ENCODE peak calls at places on chromosomes 12 and 14, in six cellular contexts. J is cardiac fibroblast; E is psoas muscle; S is GM23338; O is naive thymus-derived CD4-positive, alpha-beta T cell; X is foreskin fibroblast. Q is an unnamed sample.

GRCh38 chr14:94143239-94143638 is 13.8 kb upstream of the IFI27L2 start:
- DNase-seq in S (peak), J (no peak), O (no peak), E (no peak), X (no peak), Q (no peak)

GRCh38 chr12:10701226-10701681 is 21.9 kb downstream of the YBX3 start:
- DNase-seq in E (no peak), X (no peak), J (no peak), O (peak), S (no peak), Q (peak)

GRCh38 chr12:5577741-5578140 is 145.8 kb downstream of the NTF3 start:
- DNase-seq in X (no peak), O (no peak), S (no peak), J (no peak), E (no peak), Q (no peak)

GRCh38 chr12:20044836-20045235 is 323.5 kb upstream of the PDE3A start:
- DNase-seq in J (peak), X (peak), E (no peak), S (no peak), O (no peak), Q (no peak)

GRCh38 chr12:712172-712863 is 40.1 kb upstream of the WNK1 start:
- DNase-seq in J (peak), O (no peak), X (no peak), S (no peak), E (no peak), Q (no peak)

GRCh38 chr12:56900583-56900982 is 33.6 kb downstream of the SDR9C7 start:
- DNase-seq in S (no peak), E (no peak), O (no peak), J (peak), X (peak), Q (no peak)

GRCh38 chr14:105312973-105313372 is 1.6 kb upstream of the PACS2 start:
- DNase-seq in E (no peak), S (no peak), O (no peak), J (no peak), X (no peak), Q (no peak)

GRCh38 chr14:75539562-75540478 is 17.6 kb downstream of the BATF start:
- DNase-seq in O (peak), E (no peak), S (peak), J (no peak), X (no peak), Q (no peak)

GRCh38 chr14:68967459-68967940 is 11.6 kb downstream of the ACTN1 start:
- DNase-seq in O (no peak), J (no peak), X (no peak), S (no peak), E (no peak), Q (no peak)

GRCh38 chr14:43258396-43258795 is 1248.7 kb downstream of the FSCB start:
- DNase-seq in E (no peak), O (no peak), X (no peak), S (no peak), J (no peak), Q (no peak)

GRCh38 chr12:16604853-16605252 is 1.1 kb downstream of the LMO3 start:
- DNase-seq in X (no peak), S (peak), E (no peak), O (no peak), J (no peak), Q (no peak)

GRCh38 chr14:22472935-22473854 is 115.8 kb downstream of the DAD1 start:
- DNase-seq in S (peak), E (no peak), X (peak), J (peak), O (no peak), Q (no peak)

GRCh38 chr14:96240641-96241040 is 15.4 kb upstream of the BDKRB1 start:
- DNase-seq in J (no peak), O (no peak), E (no peak), S (no peak), X (no peak), Q (no peak)

GRCh38 chr12:43289412-43289811 is 262.6 kb downstream of the ADAMTS20 start:
- DNase-seq in O (no peak), X (no peak), S (no peak), E (no peak), J (peak), Q (no peak)

GRCh38 chr14:79278798-79279644 is 932.3 kb downstream of the DIO2 start:
- DNase-seq in J (peak), S (peak), E (peak), X (peak), O (no peak), Q (no peak)

GRCh38 chr12:122423258-122424165 is 1.0 kb upstream of the CLIP1 start:
- DNase-seq in X (no peak), E (no peak), O (no peak), S (peak), J (peak), Q (peak)

GRCh38 chr14:101029668-101030290 is 126.3 kb upstream of the RTL1 start:
- DNase-seq in J (no peak), O (no peak), E (no peak), X (no peak), S (no peak), Q (no peak)

GRCh38 chr14:73069585-73069984 is 11.3 kb downstream of the RBM25 start:
- DNase-seq in S (no peak), O (no peak), E (no peak), J (no peak), X (no peak), Q (no peak)

GRCh38 chr12:81181701-81182100 is 103.8 kb downstream of the ACSS3 start:
- DNase-seq in X (no peak), J (peak), O (no peak), E (no peak), S (no peak), Q (no peak)

GRCh38 chr14:64971890-64972785 is at the start of gene RAB15:
- DNase-seq in S (peak), E (peak), O (peak), X (peak), J (peak), Q (peak)

GRCh38 chr12:117790948-117791347 is 177.8 kb downstream of the KSR2 start:
- DNase-seq in E (no peak), S (no peak), X (no peak), J (no peak), O (no peak), Q (no peak)

GRCh38 chr14:74219277-74219676 is 20.0 kb upstream of the VSX2 start:
- DNase-seq in J (no peak), S (no peak), E (no peak), X (no peak), O (no peak), Q (no peak)

GRCh38 chr14:22692194-22692593 is 48.0 kb upstream of the OR6J1 start:
- DNase-seq in S (no peak), O (no peak), X (no peak), J (no peak), E (no peak), Q (no peak)

GRCh38 chr14:53956427-53957201 is at the start of gene BMP4:
- DNase-seq in X (peak), O (peak), S (peak), J (peak), E (peak), Q (no peak)

GRCh38 chr12:82671673-82672195 is 15.0 kb upstream of the TMTC2 start:
- DNase-seq in O (no peak), E (no peak), J (no peak), X (no peak), S (no peak), Q (no peak)

GRCh38 chr14:90520326-90520725 is 123.5 kb downstream of the CALM1 start:
- DNase-seq in J (no peak), X (no peak), E (no peak), S (no peak), O (no peak), Q (no peak)

GRCh38 chr12:51643951-51644350 is 52.9 kb downstream of the SCN8A start:
- DNase-seq in X (no peak), J (no peak), S (no peak), E (no peak), O (no peak), Q (no peak)

GRCh38 chr12:131092911-131093901 is 139.5 kb downstream of the ADGRD1 start:
- DNase-seq in J (no peak), S (no peak), O (peak), X (no peak), E (peak), Q (no peak)

GRCh38 chr12:4214912-4215861 is 58.4 kb upstream of the CCND2 start:
- DNase-seq in S (no peak), X (no peak), E (peak), J (peak), O (peak), Q (peak)

GRCh38 chr14:50736932-50737419 is 68.9 kb upstream of the SAV1 start:
- DNase-seq in E (no peak), J (no peak), O (peak), S (no peak), X (no peak), Q (no peak)

GRCh38 chr12:123107926-123108681 is 42.8 kb downstream of the PITPNM2 start:
- DNase-seq in O (no peak), J (no peak), X (no peak), S (no peak), E (no peak), Q (no peak)

GRCh38 chr12:74293689-74294131 is 243.9 kb upstream of the ATXN7L3B start:
- DNase-seq in J (no peak), S (no peak), O (no peak), E (no peak), X (no peak), Q (no peak)

GRCh38 chr12:65681226-65681625 is 143.1 kb upstream of the HMGA2 start:
- DNase-seq in O (no peak), S (no peak), X (no peak), E (no peak), J (no peak), Q (no peak)

GRCh38 chr14:48274826-48275225 is 599.4 kb upstream of the MDGA2 start:
- DNase-seq in O (no peak), X (no peak), S (no peak), E (no peak), J (no peak), Q (no peak)

GRCh38 chr12:94710933-94711332 is 60.6 kb upstream of the TMCC3 start:
- DNase-seq in S (peak), E (peak), O (no peak), J (no peak), X (no peak), Q (peak)

GRCh38 chr12:100395811-100396210 is 38.9 kb downstream of the SLC17A8 start:
- DNase-seq in O (no peak), E (no peak), S (no peak), J (no peak), X (no peak), Q (no peak)

GRCh38 chr12:32756476-32757158 is 920 bp upstream of the YARS2 start:
- DNase-seq in O (no peak), S (peak), E (no peak), X (no peak), J (no peak), Q (no peak)
- H3K4me3 ChIP-seq in O (no peak), S (peak), E (peak), X (peak), J (no peak), Q (peak)

DNA sequence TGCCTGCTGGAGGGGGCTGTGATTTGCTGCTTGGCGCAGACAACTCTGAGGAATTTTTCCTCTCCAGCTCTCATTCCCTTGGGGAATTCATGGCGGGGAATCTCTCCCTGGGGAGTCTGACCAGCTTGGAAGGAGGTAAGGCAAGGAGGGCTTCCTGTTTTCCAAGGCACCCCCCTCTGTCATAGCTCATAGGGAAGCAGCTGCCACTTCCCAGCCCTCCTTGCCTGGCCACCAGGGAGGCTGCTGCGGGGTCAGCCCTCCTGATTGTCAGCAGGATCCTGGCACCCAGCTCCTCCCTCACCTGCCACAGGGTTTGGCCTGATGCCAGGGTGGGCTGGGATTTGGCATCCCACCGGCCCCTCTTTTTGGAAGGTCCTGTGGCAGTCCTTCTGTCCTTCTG is 74.8 kb downstream of the TSPAN9 start:
- DNase-seq in E (peak), S (peak), X (no peak), O (no peak), J (peak), Q (no peak)
- H3K4me3 ChIP-seq in E (no peak), S (no peak), X (no peak), O (no peak), J (no peak), Q (no peak)

GRCh38 chr14:89384023-89384422 is 33.0 kb downstream of the FOXN3 start:
- DNase-seq in E (no peak), S (no peak), X (no peak), J (no peak), O (no peak), Q (no peak)

GRCh38 chr14:89384636-89385035 is 32.4 kb downstream of the FOXN3 start:
- DNase-seq in J (no peak), X (no peak), S (no peak), O (no peak), E (no peak), Q (no peak)

GRCh38 chr14:89383171-89383845 is 33.7 kb downstream of the FOXN3 start:
- DNase-seq in E (no peak), S (no peak), X (no peak), J (no peak), O (no peak), Q (no peak)

GRCh38 chr14:89379891-89380820 is 36.9 kb downstream of the FOXN3 start:
- DNase-seq in X (no peak), S (no peak), J (no peak), O (no peak), E (no peak), Q (no peak)

GRCh38 chr14:89382487-89383170 is 34.4 kb downstream of the FOXN3 start:
- DNase-seq in S (no peak), J (no peak), X (no peak), O (no peak), E (no peak), Q (no peak)
- H3K4me3 ChIP-seq in S (no peak), J (no peak), X (no peak), O (no peak), E (no peak), Q (no peak)

DNA sequence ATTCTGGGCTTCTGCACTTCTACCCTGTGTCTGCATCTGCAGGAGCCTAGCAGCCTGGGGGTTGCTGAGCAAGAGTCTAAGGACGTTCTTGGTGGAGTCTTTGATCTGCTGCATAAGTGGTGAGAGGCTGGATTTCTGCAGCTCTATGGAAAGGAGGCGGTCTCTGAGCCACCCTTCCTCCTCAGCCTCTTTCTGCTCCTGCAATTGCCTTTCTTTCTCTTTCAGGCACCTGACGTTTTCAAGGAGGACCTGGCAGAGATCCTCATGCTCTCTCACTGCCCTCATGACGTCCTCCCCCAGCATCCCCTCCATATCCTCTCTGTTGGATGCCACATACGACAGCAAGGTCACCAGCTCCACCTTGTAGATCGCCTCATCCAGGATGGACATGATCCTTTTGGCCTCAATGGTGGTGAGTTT is 13.6 kb upstream of the TPCN1 start:
- DNase-seq in O (peak), J (no peak), S (no peak), E (no peak), X (no peak), Q (no peak)
- H3K4me3 ChIP-seq in O (no peak), J (no peak), S (no peak), E (no peak), X (no peak), Q (peak)

GRCh38 chr14:60637490-60638452 is 11.5 kb downstream of the SIX1 start:
- DNase-seq in X (no peak), E (peak), O (no peak), S (peak), J (no peak), Q (no peak)
- H3K4me3 ChIP-seq in X (no peak), E (peak), O (no peak), S (peak), J (peak), Q (no peak)

DNA sequence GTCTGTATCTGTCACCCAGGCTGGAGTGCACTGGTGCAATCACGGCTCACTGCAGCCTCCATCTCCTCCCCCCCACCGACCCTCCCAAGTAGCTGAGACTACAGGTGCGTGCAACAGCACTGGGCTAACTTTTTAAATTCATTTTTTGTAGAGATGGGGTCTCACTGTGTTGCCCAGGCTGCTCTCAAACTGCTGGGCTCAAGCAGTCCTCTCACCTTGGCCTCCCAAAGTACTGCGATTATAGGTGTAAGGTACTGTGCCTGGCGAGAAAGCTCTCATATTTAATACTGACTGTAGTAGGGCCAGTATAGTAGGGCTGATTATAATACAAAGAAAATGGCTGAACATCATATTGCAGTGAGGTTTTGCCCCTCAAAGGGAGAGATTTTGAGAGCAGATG is 2.4 kb downstream of the RIC8B start:
- DNase-seq in S (no peak), E (no peak), X (no peak), O (no peak), J (no peak), Q (no peak)
- H3K4me3 ChIP-seq in S (no peak), E (no peak), X (no peak), O (no peak), J (no peak), Q (no peak)

Q was measured in CD8-positive, alpha-beta memory T cell.